ENCODE peak calls at places on chromosomes 7 and 10, in eight cellular contexts. Z is HCT116, I is A549, K is GM23338, W is Panc1, P is K562, A is HepG2, F is SK-N-SH. C is an unnamed sample.

GRCh38 chr10:90859321-90859751 is 1.5 kb upstream of the HTR7 start:
- DNase-seq in F (no peak), P (no peak), K (no peak), I (no peak), W (peak; percentile 83), Z (peak; percentile 69), A (peak; percentile 13), C (peak; percentile 34)

GRCh38 chr10:62637249-62638061 is 167.1 kb upstream of the ADO start:
- DNase-seq in I (no peak), F (no peak), K (no peak), A (peak; percentile 7), W (no peak), Z (no peak), P (no peak), C (no peak)

GRCh38 chr10:116470768-116471415 is 43.2 kb downstream of the PNLIPRP3 start:
- DNase-seq in Z (peak; percentile 33), F (peak; percentile 30), I (peak; percentile 41), W (no peak), K (peak; percentile 80), P (peak; percentile 6), A (peak; percentile 20), C (no peak)

GRCh38 chr7:21524680-21525079 is 18.2 kb upstream of the DNAH11 start:
- DNase-seq in P (no peak), A (no peak), F (no peak), Z (no peak), K (no peak), I (no peak), W (no peak), C (no peak)

GRCh38 chr10:72105098-72105475 is 16.7 kb upstream of the SPOCK2 start:
- DNase-seq in A (no peak), F (no peak), Z (no peak), W (no peak), K (no peak), I (no peak), P (no peak), C (no peak)

GRCh38 chr10:107545717-107546116 is 381.2 kb upstream of the SORCS1 start:
- DNase-seq in I (no peak), K (no peak), W (no peak), A (no peak), P (no peak), F (peak; percentile 46), Z (no peak), C (no peak)

GRCh38 chr7:151728286-151728660 is 148.6 kb downstream of the PRKAG2 start:
- DNase-seq in K (no peak), P (no peak), Z (no peak), A (no peak), W (no peak), F (no peak), I (no peak), C (no peak)

GRCh38 chr10:25978771-25979170 is 44.7 kb downstream of the MYO3A start:
- DNase-seq in W (no peak), A (no peak), F (no peak), P (no peak), I (no peak), Z (no peak), K (no peak), C (no peak)

GRCh38 chr7:129212126-129212525 is 12.7 kb upstream of the AHCYL2 start:
- DNase-seq in P (no peak), F (no peak), I (no peak), K (no peak), Z (no peak), W (no peak), A (no peak), C (no peak)

GRCh38 chr10:15167411-15168295 is 840 bp downstream of the NMT2 start:
- DNase-seq in K (peak; percentile 86), A (peak; percentile 47), F (peak; percentile 78), Z (peak; percentile 12), W (no peak), I (peak; percentile 48), P (peak; percentile 59), C (no peak)

GRCh38 chr10:35463105-35463867 is 127.0 kb downstream of the CCNY start:
- DNase-seq in A (no peak), K (no peak), I (no peak), F (no peak), W (no peak), Z (no peak), P (no peak), C (no peak)

GRCh38 chr7:15687645-15688025 is 1.2 kb upstream of the MEOX2 start:
- DNase-seq in I (no peak), Z (no peak), K (peak; percentile 57), P (no peak), A (no peak), F (peak; percentile 19), W (no peak), C (no peak)

DNA sequence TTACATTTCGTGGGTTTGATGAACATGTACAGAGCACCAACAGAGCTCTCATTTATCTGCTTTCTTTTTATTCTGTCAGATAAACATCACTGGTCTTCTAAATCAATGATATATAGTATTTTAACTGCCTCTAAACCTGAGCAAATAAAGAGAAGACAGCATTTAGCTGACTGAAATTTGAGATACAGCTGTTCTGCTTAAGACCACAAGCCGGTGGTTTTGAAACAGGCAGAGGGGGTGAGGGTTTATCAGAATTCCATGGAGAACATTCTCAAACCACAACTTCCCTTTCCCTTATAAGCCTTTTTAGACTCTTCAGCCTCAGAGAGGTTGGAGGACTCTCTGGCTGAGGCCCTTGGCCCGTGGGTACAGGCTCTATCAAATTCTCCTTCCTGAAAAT is 87.4 kb upstream of the RSU1 start:
- DNase-seq in W (no peak), Z (no peak), K (no peak), A (no peak), F (no peak), I (no peak), P (peak; percentile 41), C (peak; percentile 22)
- TF ChIP-seq REST in W (no peak), Z (no peak), K (no peak), A (no peak), F (no peak), I (no peak), P (no peak), C (no peak)

GRCh38 chr7:36895112-36895511 is 170.8 kb upstream of the AOAH start:
- DNase-seq in A (no peak), Z (no peak), I (no peak), W (no peak), K (no peak), F (no peak), P (no peak), C (no peak)

GRCh38 chr7:36898186-36898585 is 173.9 kb upstream of the AOAH start:
- DNase-seq in W (no peak), P (no peak), Z (no peak), F (no peak), K (no peak), A (no peak), I (no peak), C (no peak)

GRCh38 chr7:36894190-36894589 is 169.9 kb upstream of the AOAH start:
- DNase-seq in W (no peak), Z (no peak), A (no peak), I (no peak), F (no peak), P (no peak), K (no peak), C (no peak)

GRCh38 chr7:36896418-36896817 is 172.1 kb upstream of the AOAH start:
- DNase-seq in P (no peak), A (no peak), K (no peak), Z (no peak), I (no peak), F (no peak), W (no peak), C (no peak)

GRCh38 chr7:36896956-36897594 is 172.8 kb upstream of the AOAH start:
- DNase-seq in Z (no peak), F (no peak), W (no peak), K (no peak), I (no peak), P (peak; percentile 3), A (no peak), C (no peak)
- TF ChIP-seq REST in Z (no peak), F (no peak), W (no peak), K (no peak), I (no peak), P (no peak), A (no peak), C (no peak)

DNA sequence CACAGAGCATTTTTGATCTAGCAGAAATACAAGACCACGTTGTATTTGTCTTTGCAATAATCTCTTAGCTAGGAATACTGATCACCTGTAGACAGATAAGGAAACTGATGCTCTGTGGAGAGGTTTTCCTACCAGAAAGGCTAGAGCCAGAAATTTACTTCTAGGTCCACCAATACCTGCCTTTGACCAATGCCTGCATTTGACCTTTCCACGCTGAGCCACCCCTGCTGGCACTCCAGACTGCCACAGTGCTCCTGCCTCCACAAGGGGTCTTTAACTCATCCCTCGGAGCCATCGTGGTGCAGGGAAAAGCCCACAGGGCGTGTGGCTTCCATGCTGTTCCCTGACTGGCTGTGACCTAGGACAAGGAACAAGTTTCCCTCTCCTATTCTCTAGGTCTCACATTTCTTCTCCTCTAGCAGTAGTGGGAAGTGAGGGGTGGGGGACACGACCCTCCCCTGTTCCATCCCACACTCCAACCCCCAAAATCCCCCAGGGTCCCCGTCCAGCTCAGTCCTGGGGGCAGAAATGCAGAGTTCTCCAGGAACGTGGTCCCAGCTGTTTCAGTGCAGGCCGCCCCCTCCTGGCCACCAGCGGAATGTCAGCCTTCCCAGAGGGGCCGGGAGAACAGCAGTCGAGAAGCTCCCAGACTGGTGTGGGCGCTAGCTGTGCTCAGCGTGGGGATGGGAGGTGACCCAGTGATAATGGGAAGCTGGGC is 1.4 kb upstream of the ELN start:
- DNase-seq in K (peak; percentile 81), A (peak; percentile 24), W (peak; percentile 45), I (peak; percentile 54), Z (peak; percentile 31), F (peak; percentile 92), P (peak; percentile 77), C (peak; percentile 58)
- TF ChIP-seq REST in K (no peak), A (no peak), W (no peak), I (no peak), Z (no peak), F (no peak), P (no peak), C (no peak)

GRCh38 chr10:78165617-78166016 is 132.0 kb downstream of the RPS24 start:
- DNase-seq in K (peak; percentile 57), I (peak; percentile 29), F (peak; percentile 53), W (no peak), A (peak; percentile 60), P (no peak), Z (peak; percentile 26), C (no peak)

GRCh38 chr10:78162867-78163266 is 129.2 kb downstream of the RPS24 start:
- DNase-seq in K (no peak), I (no peak), W (no peak), P (no peak), F (no peak), A (no peak), Z (no peak), C (no peak)

GRCh38 chr10:78169214-78169613 is 135.6 kb downstream of the RPS24 start:
- DNase-seq in I (no peak), P (no peak), F (no peak), K (no peak), W (no peak), Z (no peak), A (no peak), C (no peak)

GRCh38 chr10:78165172-78165571 is 131.5 kb downstream of the RPS24 start:
- DNase-seq in F (no peak), Z (no peak), P (no peak), I (no peak), W (no peak), K (no peak), A (no peak), C (no peak)

DNA sequence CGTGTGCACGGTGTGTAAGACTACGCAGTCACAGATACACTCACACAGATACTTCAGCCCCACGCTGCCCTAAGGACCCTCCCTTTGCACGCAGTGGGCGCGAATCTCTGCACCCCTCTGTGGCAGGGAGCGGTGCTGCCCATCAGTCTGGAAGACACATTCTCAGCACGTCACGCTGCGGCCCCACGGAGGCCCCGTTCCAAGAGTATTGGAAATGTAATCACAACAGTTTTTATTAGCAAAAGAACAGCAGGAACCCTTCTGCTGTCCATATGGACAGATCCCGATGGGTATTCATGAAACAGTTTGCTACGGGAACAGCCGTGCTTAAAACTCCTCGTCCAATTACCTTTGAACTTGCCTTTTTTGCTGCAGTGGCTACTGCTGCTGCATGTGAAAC is 131.0 kb downstream of the RPS24 start:
- DNase-seq in Z (no peak), A (no peak), W (no peak), I (no peak), P (no peak), F (no peak), K (no peak), C (no peak)
- TF ChIP-seq REST in Z (no peak), A (no peak), W (no peak), I (no peak), P (no peak), F (no peak), K (no peak), C (no peak)